ENCODE peak calls at places on chromosomes 7 and 10, in four cellular contexts. N is left kidney, S is amygdala, T is fibroblast of lung. O is an unnamed sample.

GRCh38 chr10:91034042-91034441 is 113.2 kb upstream of the ANKRD1 start:
- DNase-seq in N (no peak), T (no peak), S (no peak), O (no peak)

GRCh38 chr7:137818036-137818435 is 28.7 kb downstream of the DGKI start:
- DNase-seq in S (no peak), T (peak), N (no peak), O (no peak)

GRCh38 chr7:123682690-123683089 is 27.0 kb downstream of the LMOD2 start:
- DNase-seq in S (no peak), T (peak), N (peak), O (no peak)

GRCh38 chr10:85642082-85642420 is 724.5 kb downstream of the GRID1 start:
- DNase-seq in N (no peak), T (no peak), S (no peak), O (no peak)

GRCh38 chr10:72557362-72557761 is 68.5 kb downstream of the MICU1 start:
- DNase-seq in T (peak), N (no peak), S (no peak), O (no peak)

GRCh38 chr10:97185326-97186058 is at the start of gene SLIT1:
- DNase-seq in T (no peak), S (peak), N (peak), O (peak)

GRCh38 chr10:5292196-5292735 is 72.5 kb upstream of the UCN3 start:
- DNase-seq in S (no peak), N (no peak), T (no peak), O (no peak)

GRCh38 chr7:134034652-134035051 is 92.5 kb upstream of the LRGUK start:
- DNase-seq in T (no peak), N (no peak), S (no peak), O (no peak)

GRCh38 chr10:1419796-1420429 is 317.4 kb downstream of the ADARB2 start:
- DNase-seq in N (no peak), T (no peak), S (no peak), O (no peak)

GRCh38 chr7:155738652-155739537 is 73.4 kb downstream of the SHH start:
- DNase-seq in S (peak), T (peak), N (peak), O (peak)

GRCh38 chr10:46549171-46550075 is 7.0 kb downstream of the GPRIN2 start:
- DNase-seq in S (no peak), T (no peak), N (no peak), O (peak)

GRCh38 chr10:75643405-75643804 is 212.0 kb downstream of the LRMDA start:
- DNase-seq in N (no peak), S (no peak), T (no peak), O (no peak)

GRCh38 chr10:124546957-124547650 is 85.5 kb downstream of the LHPP start:
- DNase-seq in S (no peak), N (no peak), T (no peak), O (no peak)

GRCh38 chr7:66413379-66414114 is 208.4 kb downstream of the TPST1 start:
- DNase-seq in S (peak), N (peak), T (peak), O (peak)

GRCh38 chr7:102146989-102147388 is 139.7 kb upstream of the SH2B2 start:
- DNase-seq in T (peak), S (no peak), N (no peak), O (no peak)

GRCh38 chr7:24980695-24981543 is 941 bp upstream of the OSBPL3 start:
- DNase-seq in T (peak), N (peak), S (peak), O (no peak)

GRCh38 chr10:124004372-124004928 is 88.9 kb downstream of the CHST15 start:
- DNase-seq in T (no peak), N (no peak), S (no peak), O (no peak)

GRCh38 chr7:964401-965231 is 10.1 kb upstream of the ADAP1 start:
- DNase-seq in N (peak), S (no peak), T (peak), O (peak)

GRCh38 chr7:107208046-107208458 is 39.2 kb downstream of the HBP1 start:
- DNase-seq in S (no peak), T (peak), N (no peak), O (no peak)